ENCODE peak calls at places on chromosomes 1 and 21, in seven cellular contexts. Q is nucleus accumbens; R is naive thymus-derived CD4-positive, alpha-beta T cell; P is HEK293T; L is PC-9; A is pulmonary artery endothelial cell; M is CD4-positive, CD25-positive, alpha-beta regulatory T cell. V is an unnamed sample.

GRCh38 chr1:119731060-119731459 is 19.3 kb downstream of the PHGDH start:
- DNase-seq in Q (no peak), R (no peak), P (no peak), L (peak; percentile 99), A (no peak), M (no peak), V (no peak)

GRCh38 chr1:158998781-158999161 is 10.9 kb upstream of the IFI16 start:
- DNase-seq in Q (peak; percentile 24), R (no peak), P (peak; percentile 48), L (peak; percentile 35), A (no peak), M (peak; percentile 76), V (no peak)

GRCh38 chr1:20282544-20282943 is 8.1 kb upstream of the VWA5B1 start:
- DNase-seq in Q (no peak), R (no peak), P (no peak), L (no peak), A (no peak), M (no peak), V (no peak)

GRCh38 chr1:209883341-209883971 is 54.6 kb upstream of the SYT14 start:
- DNase-seq in Q (no peak), R (no peak), P (no peak), L (no peak), A (no peak), M (no peak), V (no peak)

GRCh38 chr1:94792876-94793605 is 27.1 kb upstream of the SLC44A3 start:
- DNase-seq in Q (no peak), R (no peak), P (no peak), L (no peak), A (peak; percentile 40), M (no peak), V (no peak)

GRCh38 chr21:46064870-46065214 is 33.1 kb upstream of the COL6A2 start:
- DNase-seq in Q (no peak), R (no peak), P (no peak), L (no peak), A (no peak), M (no peak), V (no peak)

GRCh38 chr1:71850936-71851335 is 431.4 kb downstream of the NEGR1 start:
- DNase-seq in Q (no peak), R (no peak), P (no peak), L (no peak), A (no peak), M (no peak), V (no peak)

GRCh38 chr21:38486705-38487104 is 11.6 kb downstream of the ERG start:
- DNase-seq in Q (no peak), R (no peak), P (no peak), L (no peak), A (no peak), M (no peak), V (no peak)

GRCh38 chr1:87968259-87968955 is 639.7 kb downstream of the LMO4 start:
- DNase-seq in Q (no peak), R (no peak), P (peak; percentile 44), L (no peak), A (peak; percentile 46), M (no peak), V (peak; percentile 61)

GRCh38 chr1:209302777-209303642 is 280.5 kb upstream of the CAMK1G start:
- DNase-seq in Q (no peak), R (no peak), P (no peak), L (no peak), A (no peak), M (no peak), V (no peak)

GRCh38 chr1:162014202-162014601 is 9.5 kb downstream of the OLFML2B start:
- DNase-seq in Q (no peak), R (no peak), P (no peak), L (no peak), A (no peak), M (no peak), V (no peak)

GRCh38 chr1:231028676-231029075 is 11.4 kb downstream of the FAM89A start:
- DNase-seq in Q (no peak), R (no peak), P (no peak), L (no peak), A (peak; percentile 78), M (no peak), V (no peak)

GRCh38 chr21:44576025-44576420 is 2.5 kb downstream of the KRTAP10-4 start:
- DNase-seq in Q (no peak), R (no peak), P (no peak), L (no peak), A (no peak), M (no peak), V (no peak)

GRCh38 chr1:185315364-185316108 is 1.5 kb downstream of the IVNS1ABP start:
- DNase-seq in Q (no peak), R (no peak), P (no peak), L (no peak), A (no peak), M (no peak), V (no peak)

GRCh38 chr21:39837861-39838359 is 29.3 kb upstream of the PCP4 start:
- DNase-seq in Q (no peak), R (no peak), P (no peak), L (no peak), A (no peak), M (no peak), V (no peak)

GRCh38 chr1:68442822-68443556 is 6.8 kb downstream of the RPE65 start:
- DNase-seq in Q (no peak), R (no peak), P (peak; percentile 71), L (peak; percentile 55), A (peak; percentile 1), M (no peak), V (no peak)

GRCh38 chr1:119093721-119094120 is 46.7 kb downstream of the WARS2 start:
- DNase-seq in Q (no peak), R (no peak), P (no peak), L (no peak), A (no peak), M (no peak), V (no peak)

GRCh38 chr1:204983121-204983520 is 59.9 kb upstream of the CNTN2 start:
- DNase-seq in Q (no peak), R (no peak), P (no peak), L (no peak), A (no peak), M (no peak), V (no peak)

GRCh38 chr1:231040800-231041704 is 998 bp upstream of the FAM89A start:
- DNase-seq in Q (no peak), R (no peak), P (peak; percentile 52), L (no peak), A (no peak), M (no peak), V (no peak)

GRCh38 chr1:29415156-29415830 is 179.0 kb downstream of the PTPRU start:
- DNase-seq in Q (no peak), R (no peak), P (peak; percentile 72), L (no peak), A (no peak), M (no peak), V (no peak)

GRCh38 chr1:3473381-3473844 is 18.9 kb downstream of the ARHGEF16 start:
- DNase-seq in Q (no peak), R (no peak), P (no peak), L (no peak), A (no peak), M (no peak), V (no peak)

GRCh38 chr1:62590255-62590969 is 6.9 kb upstream of the ANGPTL3 start:
- DNase-seq in Q (no peak), R (no peak), P (no peak), L (no peak), A (no peak), M (no peak), V (no peak)

GRCh38 chr1:24778141-24778540 is 32.9 kb downstream of the CLIC4 start:
- DNase-seq in Q (no peak), R (no peak), P (no peak), L (no peak), A (no peak), M (no peak), V (no peak)

GRCh38 chr1:209688746-209689234 is 13.6 kb downstream of the G0S2 start:
- DNase-seq in Q (no peak), R (no peak), P (no peak), L (no peak), A (no peak), M (no peak), V (no peak)

V was measured in occipital lobe.